ENCODE peak calls at places on chromosome 12, in five cellular contexts. T is H1, M is IMR-90, Y is mesenchymal stem cell, K is H9. N is an unnamed sample.

GRCh38 chr12:56601503-56601902 is 28.6 kb downstream of the BAZ2A start:
- DNase-seq in Y (no peak), T (no peak), M (no peak), K (peak), N (peak)

GRCh38 chr12:82174383-82174782 is 183.8 kb downstream of the CCDC59 start:
- DNase-seq in M (no peak), T (no peak), Y (no peak), K (no peak), N (no peak)

GRCh38 chr12:42961395-42961794 is 371.8 kb upstream of the PRICKLE1 start:
- DNase-seq in K (no peak), M (peak), T (peak), Y (no peak), N (peak)

GRCh38 chr12:67430708-67431335 is 161.7 kb downstream of the CAND1 start:
- DNase-seq in Y (no peak), T (no peak), K (no peak), M (no peak), N (peak)

GRCh38 chr12:109995366-109995702 is 834 bp downstream of the GIT2 start:
- DNase-seq in T (no peak), Y (peak), K (no peak), M (no peak), N (no peak)

GRCh38 chr12:57451233-57451778 is 3.8 kb upstream of the INHBE start:
- DNase-seq in Y (no peak), K (no peak), M (peak), T (no peak), N (no peak)

GRCh38 chr12:110733089-110733715 is 9.5 kb downstream of the PPP1CC start:
- DNase-seq in Y (no peak), T (no peak), M (peak), K (no peak), N (no peak)

GRCh38 chr12:104303538-104304151 is at the start of gene EID3:
- DNase-seq in M (peak), K (peak), T (no peak), Y (peak), N (peak)

GRCh38 chr12:29519585-29520182 is 22.2 kb upstream of the OVCH1 start:
- DNase-seq in K (no peak), M (peak), T (no peak), Y (peak), N (peak)

GRCh38 chr12:103498990-103499389 is 3.2 kb upstream of the C12orf42 start:
- DNase-seq in K (no peak), Y (no peak), M (no peak), T (no peak), N (no peak)

GRCh38 chr12:25135531-25136154 is 59.3 kb downstream of the DNAI7 start:
- DNase-seq in K (peak), Y (peak), M (no peak), T (no peak), N (peak)

GRCh38 chr12:24911284-24911791 is 37.6 kb downstream of the BCAT1 start:
- DNase-seq in T (no peak), Y (peak), K (no peak), M (peak), N (peak)

GRCh38 chr12:107645630-107646333 is 39.8 kb upstream of the PWP1 start:
- DNase-seq in M (no peak), Y (no peak), T (no peak), K (peak), N (peak)

GRCh38 chr12:68373836-68374314 is 41.7 kb upstream of the MDM1 start:
- DNase-seq in T (no peak), K (no peak), Y (no peak), M (no peak), N (no peak)

GRCh38 chr12:131755305-131756113 is 44.6 kb downstream of the SFSWAP start:
- DNase-seq in T (no peak), K (peak), M (peak), Y (peak), N (peak)

GRCh38 chr12:9064815-9065606 is 50.7 kb downstream of the A2M start:
- DNase-seq in M (no peak), T (peak), K (peak), Y (peak), N (peak)

GRCh38 chr12:109697877-109698468 is 15.7 kb upstream of the FAM222A start:
- DNase-seq in Y (no peak), T (no peak), M (no peak), K (no peak), N (peak)

GRCh38 chr12:82818276-82819035 is 131.8 kb downstream of the TMTC2 start:
- DNase-seq in M (peak), K (no peak), T (no peak), Y (no peak), N (no peak)

GRCh38 chr12:13101854-13102375 is 1.6 kb downstream of the GSG1 start:
- DNase-seq in Y (peak), T (no peak), K (no peak), M (peak), N (no peak)
- H2AK5ac ChIP-seq in Y (peak), T (no peak), K (no peak), M (peak), N (no peak)

GRCh38 chr12:810635-811415 is 58.4 kb downstream of the WNK1 start:
- DNase-seq in Y (no peak), K (no peak), T (no peak), M (peak), N (no peak)

GRCh38 chr12:802242-802995 is 50.0 kb downstream of the WNK1 start:
- DNase-seq in K (no peak), M (peak), Y (no peak), T (no peak), N (no peak)

GRCh38 chr12:807041-807717 is 54.8 kb downstream of the WNK1 start:
- DNase-seq in Y (peak), K (no peak), T (no peak), M (no peak), N (no peak)

GRCh38 chr12:806116-806805 is 53.9 kb downstream of the WNK1 start:
- DNase-seq in Y (peak), T (no peak), M (peak), K (no peak), N (no peak)

DNA sequence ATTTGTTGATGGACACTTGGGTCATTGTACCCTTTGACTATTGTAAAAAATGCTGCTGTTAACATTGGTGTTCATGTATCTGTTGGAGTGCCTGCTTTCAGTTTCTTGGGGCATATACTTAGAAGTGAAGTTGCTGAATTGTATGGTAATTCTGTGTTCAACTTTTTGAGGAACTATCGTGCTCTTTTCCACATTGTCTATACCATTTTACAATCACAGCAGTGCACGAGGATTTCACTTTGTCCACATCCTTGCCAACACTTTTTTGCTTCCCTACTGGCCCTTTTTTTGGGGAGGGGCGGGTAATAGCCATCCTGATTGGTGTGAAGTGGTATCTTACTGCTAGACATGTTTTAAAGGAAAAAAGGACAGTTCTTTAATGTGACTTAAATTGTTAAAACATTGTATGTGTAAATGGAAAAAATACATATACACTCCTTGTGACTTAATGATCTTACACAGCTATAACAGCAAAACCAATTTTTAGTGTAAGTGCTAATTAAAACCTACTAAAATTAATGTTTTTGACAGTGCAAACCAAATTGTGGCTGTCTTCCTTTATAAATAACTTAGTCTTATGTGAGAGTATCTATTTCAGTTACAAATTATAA is 52.7 kb downstream of the WNK1 start:
- DNase-seq in M (no peak), K (no peak), Y (no peak), T (no peak), N (no peak)
- H3K4ac ChIP-seq in M (no peak), K (no peak), Y (no peak), T (no peak), N (no peak)

DNA sequence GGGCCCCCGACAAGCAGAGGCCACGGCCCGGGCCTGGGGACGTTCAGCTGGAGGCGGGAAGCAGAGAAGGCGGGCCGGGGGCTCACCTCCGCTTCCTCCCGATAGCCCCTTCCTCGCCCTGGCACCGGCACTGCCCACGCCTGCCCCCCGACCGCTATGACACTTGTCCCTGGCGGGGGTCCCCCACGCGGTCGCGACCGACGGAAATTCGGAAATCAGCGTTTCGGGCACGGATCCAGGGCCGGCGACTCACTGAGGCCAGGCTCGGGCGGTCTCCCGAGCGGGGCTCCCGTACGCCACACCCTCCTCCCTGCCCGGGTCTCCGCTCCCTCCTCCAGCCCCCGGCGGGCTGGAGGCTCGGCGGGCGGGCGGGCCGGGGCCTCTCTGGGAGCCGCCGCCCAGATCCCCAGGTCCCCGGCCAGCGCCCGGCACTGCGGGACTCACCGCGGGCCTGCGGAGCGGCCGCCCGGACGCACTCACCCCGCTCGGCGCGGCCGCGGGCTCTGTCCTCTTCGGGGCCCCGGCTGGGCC is 552 bp downstream of the PITPNM2 start:
- DNase-seq in K (no peak), M (no peak), Y (peak), T (no peak), N (no peak)
- H2AK5ac ChIP-seq in K (no peak), M (peak), Y (no peak), T (no peak), N (no peak)

DNA sequence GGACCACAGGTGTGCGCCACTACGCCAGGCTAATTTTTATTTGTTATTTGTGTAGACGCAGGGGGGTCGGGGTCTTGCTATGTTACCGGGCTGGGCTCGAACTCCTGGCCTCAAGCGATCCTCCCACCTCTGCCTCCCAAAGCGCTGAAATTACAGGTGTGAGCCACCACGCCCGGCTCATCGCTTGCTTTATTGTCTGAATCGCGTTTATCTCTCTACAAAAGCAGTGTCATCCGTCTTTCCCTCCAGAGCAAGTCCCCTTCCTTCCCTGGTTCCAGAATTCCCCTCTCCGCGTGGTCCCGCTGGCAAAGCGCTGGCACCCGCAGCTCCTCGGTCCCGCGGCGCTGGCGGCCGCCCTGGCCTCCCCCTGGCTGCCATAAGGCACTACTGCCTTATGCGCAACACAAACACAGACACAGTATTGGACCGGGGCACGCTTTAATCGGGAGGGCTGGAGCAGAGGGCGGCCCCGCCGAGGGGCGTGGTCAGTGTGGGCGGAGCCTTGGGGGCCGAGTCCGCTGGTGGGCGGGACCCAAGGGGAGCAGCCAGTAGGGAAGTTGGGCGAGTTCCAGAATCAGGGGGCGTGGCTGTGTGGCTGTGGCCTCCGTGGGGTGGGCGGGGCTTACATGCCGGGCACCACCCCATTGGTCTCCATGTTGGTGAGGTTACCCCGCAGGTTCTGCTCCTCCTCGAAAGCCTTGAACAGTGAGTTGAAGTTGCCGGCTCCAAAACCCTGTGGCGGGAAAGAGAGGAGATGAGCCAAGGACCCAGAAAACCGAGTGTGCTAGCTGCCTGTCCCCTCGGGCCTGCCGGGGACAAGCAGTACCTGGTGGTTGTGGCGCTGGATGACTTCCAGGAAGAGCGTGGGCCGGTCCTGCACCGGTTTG is 19.3 kb downstream of the HPD start:
- DNase-seq in T (peak), K (peak), Y (peak), M (peak), N (peak)
- H3K4ac ChIP-seq in T (peak), K (no peak), Y (peak), M (peak), N (no peak)